ENCODE peak calls at places on chromosomes 2 and 18, in nine cellular contexts. D is breast epithelium, W is tibial nerve, Q is body of pancreas, F is A549, R is esophagus muscularis mucosa, Z is right lobe of liver, C is prostate gland, H is erythroblast. J is an unnamed sample.
A peak's percentile ranks its signal among the peaks of the same experiment; 100 is the strongest.

GRCh38 chr2:206526416-206526815 is 83.1 kb downstream of the ADAM23 start:
- DNase-seq in W (no peak), H (no peak), D (no peak), R (no peak), C (no peak), Z (no peak), Q (no peak), F (no peak), J (no peak)

GRCh38 chr2:144198116-144198515 is 321.8 kb downstream of the ZEB2 start:
- DNase-seq in H (peak; percentile 11), C (no peak), F (no peak), Q (peak; percentile 45), W (no peak), D (no peak), Z (no peak), R (no peak), J (no peak)

GRCh38 chr2:24597181-24597870 is 106.3 kb downstream of the NCOA1 start:
- DNase-seq in R (no peak), Z (no peak), Q (no peak), H (no peak), C (no peak), F (no peak), W (no peak), D (no peak), J (no peak)

GRCh38 chr2:26457241-26457666 is 20.7 kb downstream of the OTOF start:
- DNase-seq in F (no peak), C (no peak), D (no peak), Q (no peak), H (no peak), W (no peak), R (no peak), Z (peak; percentile 40), J (no peak)

GRCh38 chr2:220962556-220962955 is 609.5 kb downstream of the EPHA4 start:
- DNase-seq in F (no peak), Q (no peak), Z (no peak), H (no peak), D (no peak), C (no peak), W (no peak), R (no peak), J (no peak)

GRCh38 chr2:216139884-216140283 is 30.7 kb downstream of the XRCC5 start:
- DNase-seq in C (no peak), W (no peak), Z (no peak), F (peak; percentile 15), H (peak; percentile 34), Q (peak; percentile 51), R (no peak), D (no peak), J (no peak)

GRCh38 chr2:223797811-223798721 is 39.3 kb downstream of the AP1S3 start:
- DNase-seq in C (no peak), H (no peak), R (no peak), Z (no peak), D (no peak), W (peak; percentile 41), Q (peak; percentile 11), F (peak; percentile 14), J (no peak)

GRCh38 chr2:66236816-66237469 is 198.0 kb upstream of the MEIS1 start:
- DNase-seq in C (no peak), F (no peak), D (no peak), W (no peak), Z (no peak), H (no peak), R (no peak), Q (no peak), J (no peak)

GRCh38 chr2:240300840-240301239 is 134.6 kb upstream of the GPC1 start:
- DNase-seq in H (no peak), W (no peak), D (no peak), Q (no peak), C (no peak), F (no peak), Z (peak; percentile 22), R (no peak), J (no peak)

GRCh38 chr2:44479127-44479887 is 117.6 kb downstream of the CAMKMT start:
- DNase-seq in Z (peak; percentile 46), Q (peak; percentile 71), F (peak; percentile 74), D (no peak), W (peak; percentile 57), H (peak; percentile 79), C (peak; percentile 58), R (no peak), J (peak; percentile 22)

GRCh38 chr2:231043796-231044195 is 6.5 kb downstream of the C2orf72 start:
- DNase-seq in W (no peak), R (no peak), D (no peak), C (no peak), F (no peak), H (no peak), Q (no peak), Z (no peak), J (no peak)

GRCh38 chr18:34494359-34494696 is 215.8 kb upstream of the DTNA start:
- DNase-seq in F (no peak), Q (peak; percentile 8), D (peak; percentile 17), R (no peak), C (no peak), H (no peak), Z (no peak), W (no peak), J (no peak)

GRCh38 chr18:57631697-57632096 is 10.1 kb upstream of the NARS1 start:
- DNase-seq in Q (no peak), Z (no peak), W (no peak), R (no peak), H (peak; percentile 84), F (no peak), D (no peak), C (no peak), J (no peak)

GRCh38 chr18:57630759-57631660 is 9.4 kb upstream of the NARS1 start:
- DNase-seq in C (no peak), D (no peak), R (no peak), H (no peak), Z (no peak), Q (no peak), F (no peak), W (no peak), J (no peak)

GRCh38 chr18:57627488-57627887 is 5.9 kb upstream of the NARS1 start:
- DNase-seq in D (no peak), F (no peak), Q (no peak), R (no peak), H (no peak), W (no peak), Z (no peak), C (no peak), J (no peak)

GRCh38 chr18:57629399-57629798 is 7.8 kb upstream of the NARS1 start:
- DNase-seq in Q (no peak), Z (no peak), C (no peak), H (no peak), D (no peak), F (no peak), W (no peak), R (no peak), J (no peak)

GRCh38 chr18:57630002-57630758 is 8.5 kb upstream of the NARS1 start:
- DNase-seq in W (peak; percentile 97), R (peak; percentile 99), H (peak; percentile 98), D (peak; percentile 95), F (peak; percentile 79), Z (peak; percentile 97), C (peak; percentile 98), Q (peak; percentile 97), J (peak; percentile 74)
- TF ChIP-seq POLR2A in W (no peak), R (no peak), H (peak; percentile 44), D (no peak), F (peak; percentile 22), Z (peak; percentile 39), C (no peak), Q (no peak), J (peak; percentile 11)

DNA sequence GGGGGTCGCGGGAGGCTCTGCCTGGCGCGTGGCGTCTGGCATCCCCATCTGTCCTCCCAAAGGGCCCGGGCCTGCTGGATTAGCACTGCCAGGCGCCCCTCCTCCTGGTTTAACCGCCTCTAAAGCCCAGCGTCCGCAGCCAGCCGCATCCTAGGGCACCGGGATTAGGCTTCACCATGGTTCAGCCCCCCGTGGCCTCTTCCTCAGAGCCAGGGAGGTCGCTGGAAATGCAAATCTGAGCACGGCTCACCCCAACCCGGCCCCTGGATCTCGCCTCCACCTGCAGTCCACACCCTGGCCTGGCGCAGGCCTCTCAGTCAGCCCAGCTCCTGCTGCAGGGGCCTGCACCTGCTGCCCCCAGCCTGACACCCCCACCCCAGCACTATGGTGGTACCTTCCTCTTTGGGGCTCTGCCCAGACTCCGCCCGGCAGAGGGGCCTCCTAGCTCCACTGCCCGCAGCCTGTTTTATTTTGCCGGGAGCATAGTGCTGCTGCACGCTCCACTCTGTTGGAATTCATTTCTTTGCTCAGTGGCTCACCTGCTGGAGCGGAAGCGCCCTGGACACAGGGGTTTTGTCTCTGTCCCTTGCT is 13.2 kb downstream of the PRELID3A start:
- DNase-seq in D (no peak), H (peak; percentile 30), C (no peak), R (no peak), W (no peak), Q (no peak), Z (no peak), F (no peak), J (no peak)
- TF ChIP-seq POLR2A in D (no peak), H (no peak), C (no peak), R (no peak), W (no peak), Q (no peak), Z (no peak), F (no peak), J (no peak)

DNA sequence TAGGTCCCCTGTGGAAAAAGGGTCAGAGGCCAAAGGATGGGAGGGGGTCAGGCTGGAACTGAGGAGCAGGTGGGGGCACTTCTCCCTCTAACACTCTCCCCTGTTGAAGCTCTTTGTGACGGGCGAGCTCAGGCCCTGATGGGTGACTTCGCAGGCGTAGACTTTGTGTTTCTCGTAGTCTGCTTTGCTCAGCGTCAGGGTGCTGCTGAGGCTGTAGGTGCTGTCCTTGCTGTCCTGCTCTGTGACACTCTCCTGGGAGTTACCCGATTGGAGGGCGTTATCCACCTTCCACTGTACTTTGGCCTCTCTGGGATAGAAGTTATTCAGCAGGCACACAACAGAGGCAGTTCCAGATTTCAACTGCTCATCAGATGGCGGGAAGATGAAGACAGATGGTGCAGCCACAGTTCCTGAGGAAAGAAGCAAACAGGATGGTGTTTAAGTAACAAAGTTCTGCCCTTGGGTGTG is 165.8 kb downstream of the RPIA start:
- DNase-seq in F (no peak), R (no peak), Q (no peak), H (no peak), D (no peak), Z (no peak), C (no peak), W (no peak), J (no peak)
- TF ChIP-seq POLR2A in F (no peak), R (no peak), Q (no peak), H (no peak), D (no peak), Z (no peak), C (no peak), W (no peak), J (no peak)

DNA sequence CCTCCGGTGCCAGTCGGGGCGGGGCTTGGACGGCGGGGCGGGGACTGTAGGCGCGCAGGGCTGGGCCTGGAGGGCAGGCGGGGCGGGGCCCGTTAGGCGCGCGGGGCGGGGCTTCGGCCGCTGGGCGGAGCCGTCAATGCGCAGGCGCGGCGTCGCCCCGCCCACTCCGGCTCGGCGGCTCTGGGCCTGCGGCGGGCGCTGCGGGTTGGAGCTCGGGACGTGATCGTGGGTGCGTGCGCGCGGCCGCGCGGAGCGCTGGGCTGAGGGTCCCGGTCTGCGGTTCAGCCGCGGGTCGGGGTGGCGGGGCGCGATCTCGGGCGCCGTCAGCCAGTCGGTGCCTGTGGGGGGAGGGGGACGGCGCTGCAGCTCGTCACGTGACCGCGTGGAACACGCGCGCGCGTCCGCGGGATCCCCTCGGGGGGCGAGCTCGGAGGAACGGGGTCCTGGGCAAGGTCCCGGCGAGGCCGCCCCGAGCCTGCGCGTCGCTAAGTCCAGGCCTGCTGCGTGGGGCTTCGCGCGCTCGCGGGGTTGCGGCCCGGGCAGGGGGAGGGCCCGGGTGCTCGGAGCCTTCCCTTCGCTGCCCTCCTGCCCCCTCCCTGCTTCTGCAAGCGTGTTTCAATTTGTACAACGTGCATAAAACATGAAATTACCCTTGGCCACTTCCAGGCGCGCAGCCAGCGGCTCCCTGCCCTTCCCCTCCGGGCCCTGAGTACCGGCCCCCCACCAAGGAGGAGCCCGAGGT is at the start of gene D2HGDH:
- DNase-seq in Z (peak; percentile 97), H (peak; percentile 89), Q (peak; percentile 94), F (peak; percentile 63), W (peak; percentile 90), D (peak; percentile 86), R (peak; percentile 96), C (peak; percentile 92), J (peak; percentile 65)
- TF ChIP-seq POLR2A in Z (peak; percentile 79), H (peak; percentile 49), Q (peak; percentile 58), F (peak; percentile 92), W (peak; percentile 73), D (no peak), R (no peak), C (peak; percentile 77), J (peak; percentile 85)